ENCODE peak calls at places on chromosome 14, in five cellular contexts. One of them, this sample, is unnamed.
A peak's percentile ranks its signal among the peaks of the same experiment; 100 is the strongest.

GRCh38 chr14:20515846-20516245 is 10.5 kb downstream of the RNASE10 start:
- DNase-seq in tibial artery: no peak
- DNase-seq in H9: no peak
- DNase-seq in cardiac muscle cell: no peak
- DNase-seq in sigmoid colon: no peak
- DNase-seq in this sample: no peak

GRCh38 chr14:51824191-51824590 is 36.2 kb upstream of the GNG2 start:
- DNase-seq in tibial artery: no peak
- DNase-seq in sigmoid colon: no peak
- DNase-seq in H9: no peak
- DNase-seq in cardiac muscle cell: no peak
- DNase-seq in this sample: no peak

GRCh38 chr14:76720382-76720813 is 40.9 kb upstream of the VASH1 start:
- DNase-seq in sigmoid colon: peak; percentile 85
- DNase-seq in H9: peak; percentile 61
- DNase-seq in cardiac muscle cell: peak; percentile 81
- DNase-seq in tibial artery: peak; percentile 70
- DNase-seq in this sample: no peak

GRCh38 chr14:71619472-71619871 is 312.8 kb upstream of the RGS6 start:
- DNase-seq in H9: no peak
- DNase-seq in tibial artery: no peak
- DNase-seq in cardiac muscle cell: no peak
- DNase-seq in sigmoid colon: no peak
- DNase-seq in this sample: no peak

GRCh38 chr14:22887260-22887989 is 4.4 kb downstream of the REM2 start:
- DNase-seq in sigmoid colon: peak; percentile 80
- DNase-seq in H9: peak; percentile 83
- DNase-seq in tibial artery: no peak
- DNase-seq in cardiac muscle cell: peak; percentile 89
- DNase-seq in this sample: no peak

GRCh38 chr14:21074398-21075272 is 4.5 kb downstream of the ARHGEF40 start:
- DNase-seq in cardiac muscle cell: no peak
- DNase-seq in sigmoid colon: no peak
- DNase-seq in tibial artery: no peak
- DNase-seq in H9: no peak
- DNase-seq in this sample: no peak

GRCh38 chr14:23057757-23058653 is 685 bp upstream of the CDH24 start:
- DNase-seq in H9: peak; percentile 95
- DNase-seq in tibial artery: peak; percentile 81
- DNase-seq in sigmoid colon: peak; percentile 94
- DNase-seq in cardiac muscle cell: peak; percentile 94
- DNase-seq in this sample: peak; percentile 86

GRCh38 chr14:75563931-75564330 is 14.5 kb upstream of the FLVCR2 start:
- DNase-seq in H9: no peak
- DNase-seq in sigmoid colon: no peak
- DNase-seq in cardiac muscle cell: no peak
- DNase-seq in tibial artery: no peak
- DNase-seq in this sample: no peak

GRCh38 chr14:84707830-84708229 is 822.1 kb upstream of the FLRT2 start:
- DNase-seq in sigmoid colon: no peak
- DNase-seq in cardiac muscle cell: no peak
- DNase-seq in H9: no peak
- DNase-seq in tibial artery: no peak
- DNase-seq in this sample: no peak

GRCh38 chr14:100298551-100299237 is 7.5 kb downstream of the SLC25A29 start:
- DNase-seq in sigmoid colon: peak; percentile 65
- DNase-seq in cardiac muscle cell: no peak
- DNase-seq in tibial artery: no peak
- DNase-seq in H9: no peak
- DNase-seq in this sample: no peak

GRCh38 chr14:25120261-25120660 is 70.3 kb upstream of the STXBP6 start:
- DNase-seq in tibial artery: no peak
- DNase-seq in H9: no peak
- DNase-seq in sigmoid colon: no peak
- DNase-seq in cardiac muscle cell: no peak
- DNase-seq in this sample: no peak

GRCh38 chr14:89165189-89165809 is 251.7 kb downstream of the FOXN3 start:
- DNase-seq in tibial artery: no peak
- DNase-seq in H9: no peak
- DNase-seq in sigmoid colon: no peak
- DNase-seq in cardiac muscle cell: no peak
- DNase-seq in this sample: no peak

GRCh38 chr14:55546212-55546874 is 33.7 kb upstream of the KTN1 start:
- DNase-seq in H9: no peak
- DNase-seq in sigmoid colon: no peak
- DNase-seq in cardiac muscle cell: no peak
- DNase-seq in tibial artery: no peak
- DNase-seq in this sample: no peak

GRCh38 chr14:90518941-90519256 is 122.1 kb downstream of the CALM1 start:
- DNase-seq in tibial artery: no peak
- DNase-seq in cardiac muscle cell: no peak
- DNase-seq in sigmoid colon: no peak
- DNase-seq in H9: peak; percentile 68
- DNase-seq in this sample: no peak

GRCh38 chr14:34060747-34061050 is 109.8 kb upstream of the EGLN3 start:
- DNase-seq in tibial artery: no peak
- DNase-seq in sigmoid colon: no peak
- DNase-seq in cardiac muscle cell: peak; percentile 6
- DNase-seq in H9: no peak
- DNase-seq in this sample: no peak

GRCh38 chr14:50249118-50249775 is 17.9 kb upstream of the SOS2 start:
- DNase-seq in sigmoid colon: no peak
- DNase-seq in cardiac muscle cell: no peak
- DNase-seq in tibial artery: no peak
- DNase-seq in H9: no peak
- DNase-seq in this sample: no peak

GRCh38 chr14:23566782-23567185 is 807 bp downstream of the AP1G2 start:
- DNase-seq in H9: no peak
- DNase-seq in sigmoid colon: no peak
- DNase-seq in cardiac muscle cell: no peak
- DNase-seq in tibial artery: no peak
- DNase-seq in this sample: no peak

GRCh38 chr14:99908653-99909250 is 115.5 kb downstream of the EML1 start:
- DNase-seq in tibial artery: no peak
- DNase-seq in cardiac muscle cell: no peak
- DNase-seq in H9: no peak
- DNase-seq in sigmoid colon: no peak
- DNase-seq in this sample: peak; percentile 21

GRCh38 chr14:85566603-85567002 is 36.7 kb downstream of the FLRT2 start:
- DNase-seq in sigmoid colon: no peak
- DNase-seq in cardiac muscle cell: no peak
- DNase-seq in tibial artery: no peak
- DNase-seq in H9: no peak
- DNase-seq in this sample: no peak

GRCh38 chr14:104469591-104469990 is 110.0 kb upstream of the C14orf180 start:
- DNase-seq in cardiac muscle cell: no peak
- DNase-seq in tibial artery: no peak
- DNase-seq in H9: no peak
- DNase-seq in sigmoid colon: no peak
- DNase-seq in this sample: no peak

GRCh38 chr14:104472073-104472472 is 107.5 kb upstream of the C14orf180 start:
- DNase-seq in cardiac muscle cell: no peak
- DNase-seq in sigmoid colon: no peak
- DNase-seq in tibial artery: no peak
- DNase-seq in H9: no peak
- DNase-seq in this sample: no peak

GRCh38 chr14:104470588-104470987 is 109.0 kb upstream of the C14orf180 start:
- DNase-seq in H9: no peak
- DNase-seq in tibial artery: no peak
- DNase-seq in sigmoid colon: no peak
- DNase-seq in cardiac muscle cell: no peak
- DNase-seq in this sample: no peak

GRCh38 chr14:104472536-104473243 is 106.9 kb upstream of the C14orf180 start:
- DNase-seq in H9: no peak
- DNase-seq in sigmoid colon: no peak
- DNase-seq in tibial artery: no peak
- DNase-seq in cardiac muscle cell: no peak
- DNase-seq in this sample: no peak

DNA sequence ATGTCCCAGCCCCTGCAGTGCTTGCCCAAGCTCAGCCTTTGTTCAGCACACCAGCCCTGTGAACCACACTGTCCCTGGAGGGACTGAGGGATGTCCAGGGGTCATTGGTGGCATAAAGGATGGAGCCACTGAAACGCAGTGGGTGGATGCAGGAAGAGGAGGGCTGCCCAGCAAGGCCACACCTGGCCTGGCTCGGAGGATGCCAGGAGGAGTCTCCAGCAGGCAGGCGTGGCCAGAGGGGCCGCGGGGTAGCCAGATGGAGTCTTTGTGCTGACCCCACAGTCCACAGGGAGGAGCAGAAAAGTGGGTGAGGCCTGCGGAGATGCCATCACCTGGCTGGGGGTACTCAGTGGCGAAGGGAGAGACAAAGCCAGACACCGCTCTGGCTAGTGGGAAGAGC is 108.5 kb upstream of the C14orf180 start:
- DNase-seq in sigmoid colon: no peak
- DNase-seq in tibial artery: no peak
- DNase-seq in cardiac muscle cell: no peak
- DNase-seq in H9: no peak
- DNase-seq in this sample: no peak
- H3K9me3 ChIP-seq in sigmoid colon: no peaks in the 10 kb centered on the region
- H3K9me3 ChIP-seq in tibial artery: no peaks in the 10 kb centered on the region
- H3K9me3 ChIP-seq in cardiac muscle cell: no peaks in the 10 kb centered on the region
- H3K9me3 ChIP-seq in H9: no peaks in the 10 kb centered on the region
- H3K9me3 ChIP-seq in this sample: no peaks in the 10 kb centered on the region

GRCh38 chr14:106846218-106846617 is 1319.8 kb downstream of the TMEM121 start:
- DNase-seq in cardiac muscle cell: no peak
- DNase-seq in tibial artery: no peak
- DNase-seq in H9: no peak
- DNase-seq in sigmoid colon: no peak
- DNase-seq in this sample: no peak

GRCh38 chr14:106845286-106846087 is 1319.1 kb downstream of the TMEM121 start:
- DNase-seq in H9: no peak
- DNase-seq in sigmoid colon: no peak
- DNase-seq in tibial artery: no peak
- DNase-seq in cardiac muscle cell: no peak
- DNase-seq in this sample: no peak

GRCh38 chr14:106848330-106849121 is 1322.1 kb downstream of the TMEM121 start:
- DNase-seq in sigmoid colon: no peak
- DNase-seq in tibial artery: no peak
- DNase-seq in cardiac muscle cell: no peak
- DNase-seq in H9: no peak
- DNase-seq in this sample: no peak

DNA sequence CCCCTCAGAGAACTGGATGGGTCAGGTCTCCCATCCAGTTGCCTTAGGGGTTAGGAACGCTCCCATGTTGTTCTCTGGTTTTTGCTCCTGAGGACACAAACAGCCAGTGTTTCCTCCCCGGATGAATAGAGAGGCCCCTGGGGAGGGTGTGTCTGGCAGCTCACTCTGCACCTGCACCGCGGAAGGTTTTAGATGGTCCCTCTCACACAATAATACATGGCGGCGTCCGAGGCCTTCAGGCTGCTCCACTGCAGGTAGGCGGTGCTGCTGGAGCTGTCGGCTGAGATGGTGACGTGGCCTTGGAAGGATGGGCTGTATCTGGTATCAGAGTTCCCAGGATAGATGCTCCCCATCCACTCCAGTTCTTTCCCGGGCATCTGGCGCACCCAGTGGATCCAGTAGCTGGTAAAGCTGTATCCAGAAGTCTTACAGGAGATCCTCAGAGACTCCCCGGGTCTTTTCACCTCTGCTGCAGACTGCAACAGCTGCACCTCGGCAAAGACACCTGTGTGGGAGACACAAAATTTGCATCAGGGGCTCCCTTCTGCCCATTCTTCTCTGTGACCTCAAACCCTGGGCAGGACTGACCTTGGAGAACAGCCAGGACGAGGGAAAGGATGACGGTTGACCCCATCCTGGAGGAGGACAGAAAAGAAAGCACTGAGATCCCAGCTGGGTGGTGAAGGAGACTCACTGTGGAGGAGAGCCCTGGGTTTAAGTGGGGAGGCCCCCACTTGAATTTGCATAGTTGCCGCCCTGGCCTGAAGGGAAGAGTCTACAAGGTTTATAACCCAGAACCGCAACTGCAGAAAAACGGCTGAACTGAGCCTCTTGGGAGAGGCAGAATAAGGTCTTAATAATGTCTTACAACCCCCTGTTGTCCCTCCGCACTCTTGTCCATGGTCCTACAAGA is 1324.8 kb downstream of the TMEM121 start:
- DNase-seq in sigmoid colon: no peak
- DNase-seq in H9: no peak
- DNase-seq in tibial artery: no peak
- DNase-seq in cardiac muscle cell: no peak
- DNase-seq in this sample: no peak
- H3K27ac ChIP-seq in sigmoid colon: no peak overlapping the region
- H3K27ac ChIP-seq in H9: no peak overlapping the region
- H3K27ac ChIP-seq in tibial artery: no peak overlapping the region
- H3K27ac ChIP-seq in cardiac muscle cell: no peak overlapping the region
- H3K27ac ChIP-seq in this sample: no peak overlapping the region

DNA sequence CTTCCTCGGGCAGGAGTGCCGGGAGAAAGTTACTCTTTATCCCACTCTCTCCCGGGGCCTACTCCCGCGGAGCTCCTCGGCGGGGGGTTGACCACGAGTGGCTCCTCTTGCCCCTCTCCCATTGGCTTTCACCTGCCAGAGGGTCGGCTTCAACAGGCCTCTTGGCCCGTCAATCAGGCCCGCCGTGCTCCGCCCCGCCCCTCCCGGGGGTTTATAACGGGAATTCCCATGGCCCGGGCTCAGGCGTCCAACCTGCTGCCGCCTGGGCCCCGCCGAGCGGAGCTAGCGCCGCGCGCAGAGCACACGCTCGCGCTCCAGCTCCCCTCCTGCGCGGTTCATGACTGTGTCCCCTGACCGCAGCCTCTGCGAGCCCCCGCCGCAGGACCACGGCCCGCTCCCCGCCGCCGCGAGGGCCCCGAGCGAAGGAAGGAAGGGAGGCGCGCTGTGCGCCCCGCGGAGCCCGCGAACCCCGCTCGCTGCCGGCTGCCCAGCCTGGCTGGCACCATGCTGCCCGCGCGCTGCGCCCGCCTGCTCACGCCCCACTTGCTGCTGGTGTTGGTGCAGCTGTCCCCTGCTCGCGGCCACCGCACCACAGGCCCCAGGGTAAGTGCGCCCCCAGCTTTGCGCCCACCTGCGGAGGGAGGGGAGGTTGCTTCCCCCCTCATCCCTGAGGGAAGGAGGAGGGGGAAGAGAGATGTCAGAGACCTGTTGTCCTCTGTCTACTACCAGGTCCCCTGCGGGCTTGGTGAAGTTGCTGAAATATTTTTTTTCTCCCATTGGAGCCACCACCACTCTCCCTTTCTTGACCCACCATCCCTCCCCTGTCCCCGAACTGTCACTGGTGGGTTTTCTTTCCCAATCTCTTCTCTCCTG is at the start of gene SMOC1:
- DNase-seq in cardiac muscle cell: peak; percentile 90
- DNase-seq in tibial artery: peak; percentile 58
- DNase-seq in sigmoid colon: no peak
- DNase-seq in H9: peak; percentile 87
- DNase-seq in this sample: no peak
- TF ChIP-seq CTCF in cardiac muscle cell: no peak
- TF ChIP-seq CTCF in tibial artery: no peak
- TF ChIP-seq CTCF in sigmoid colon: no peak
- TF ChIP-seq CTCF in H9: no peak
- TF ChIP-seq CTCF in this sample: no peak

GRCh38 chr14:38481939-38482678 is 226.2 kb upstream of the CLEC14A start:
- DNase-seq in cardiac muscle cell: no peak
- DNase-seq in H9: peak; percentile 26
- DNase-seq in sigmoid colon: no peak
- DNase-seq in tibial artery: no peak
- DNase-seq in this sample: no peak

GRCh38 chr14:38490273-38490672 is 234.4 kb upstream of the CLEC14A start:
- DNase-seq in tibial artery: no peak
- DNase-seq in cardiac muscle cell: no peak
- DNase-seq in sigmoid colon: no peak
- DNase-seq in H9: no peak
- DNase-seq in this sample: no peak

GRCh38 chr14:38485011-38485410 is 229.1 kb upstream of the CLEC14A start:
- DNase-seq in H9: no peak
- DNase-seq in sigmoid colon: no peak
- DNase-seq in tibial artery: no peak
- DNase-seq in cardiac muscle cell: no peak
- DNase-seq in this sample: no peak
- H3K9me3 ChIP-seq in H9: no peaks in the 10 kb centered on the region
- H3K9me3 ChIP-seq in sigmoid colon: no peaks in the 10 kb centered on the region
- H3K9me3 ChIP-seq in tibial artery: no peaks in the 10 kb centered on the region
- H3K9me3 ChIP-seq in cardiac muscle cell: no peaks in the 10 kb centered on the region
- H3K9me3 ChIP-seq in this sample: no peaks in the 10 kb centered on the region

This sample was measured in ascending aorta.